ENCODE peak calls at places on chromosome X, in eight cellular contexts. P is fibroblast of lung; G is kidney; I is astrocyte; L is left ventricle myocardium inferior; H is psoas muscle; R is CD8-positive, alpha-beta memory T cell; F is lower lobe of right lung. Y is an unnamed sample. For H3K4me1, the result is how much of the 10 kb centered on the place peaks cover.

GRCh38 chrX:110321670-110322069 is 3.8 kb upstream of the AMMECR1 start:
- DNase-seq in I (no peak), P (no peak), L (no peak), H (no peak), F (no peak), R (peak), G (no peak), Y (no peak)

GRCh38 chrX:70171636-70172035 is 5.6 kb upstream of the DGAT2L6 start:
- DNase-seq in R (no peak), G (no peak), F (no peak), P (peak), L (no peak), H (no peak), I (peak), Y (peak)

GRCh38 chrX:82813671-82814078 is 694.4 kb upstream of the POU3F4 start:
- DNase-seq in P (peak), H (no peak), R (no peak), G (no peak), F (no peak), L (no peak), I (peak), Y (peak)

GRCh38 chrX:41661366-41662095 is 27.2 kb upstream of the GPR34 start:
- DNase-seq in I (peak), R (no peak), F (no peak), G (no peak), H (no peak), P (peak), L (no peak), Y (no peak)

GRCh38 chrX:55008571-55009358 is 8.6 kb downstream of the APEX2 start:
- DNase-seq in P (peak), L (peak), F (no peak), H (no peak), G (no peak), I (peak), R (no peak), Y (peak)

GRCh38 chrX:97524340-97524739 is 640.6 kb downstream of the RPA4 start:
- DNase-seq in G (no peak), L (no peak), P (peak), R (no peak), F (no peak), I (no peak), H (no peak), Y (peak)

GRCh38 chrX:53263597-53264094 is 17.7 kb downstream of the IQSEC2 start:
- DNase-seq in P (peak), H (no peak), G (no peak), I (peak), F (no peak), R (no peak), L (no peak), Y (peak)

GRCh38 chrX:123835661-123836371 is 24.0 kb upstream of the XIAP start:
- DNase-seq in I (peak), F (no peak), G (no peak), H (no peak), L (no peak), R (no peak), P (peak), Y (no peak)

GRCh38 chrX:82748901-82749505 is 759.1 kb upstream of the POU3F4 start:
- DNase-seq in G (no peak), R (no peak), H (no peak), I (peak), L (no peak), F (no peak), P (peak), Y (peak)

GRCh38 chrX:70476934-70477733 is 32.5 kb downstream of the DLG3 start:
- DNase-seq in L (no peak), H (no peak), P (peak), G (peak), F (no peak), I (peak), R (no peak), Y (peak)

GRCh38 chrX:38699603-38700110 is 101.6 kb upstream of the MID1IP1 start:
- DNase-seq in G (no peak), P (no peak), L (no peak), F (no peak), H (no peak), R (no peak), I (no peak), Y (no peak)

GRCh38 chrX:119984652-119985051 is 41.1 kb upstream of the NKAP start:
- DNase-seq in H (no peak), L (no peak), I (no peak), P (no peak), G (no peak), F (no peak), R (no peak), Y (no peak)

GRCh38 chrX:137352101-137352660 is 213.7 kb upstream of the ZIC3 start:
- DNase-seq in F (no peak), L (no peak), G (no peak), R (no peak), H (no peak), P (no peak), I (no peak), Y (no peak)

GRCh38 chrX:21972721-21973120 is 32.2 kb downstream of the SMS start:
- DNase-seq in F (no peak), G (no peak), P (peak), L (no peak), R (peak), I (peak), H (no peak), Y (peak)

GRCh38 chrX:46791927-46792825 is 33.3 kb upstream of the SLC9A7 start:
- DNase-seq in P (peak), F (peak), I (peak), R (no peak), L (no peak), G (peak), H (no peak), Y (peak)

GRCh38 chrX:3663576-3664290 is 49.7 kb downstream of the PRKX start:
- DNase-seq in R (no peak), H (peak), F (peak), G (no peak), I (no peak), L (no peak), P (no peak), Y (no peak)

GRCh38 chrX:69027181-69028005 is 137.9 kb downstream of the PJA1 start:
- DNase-seq in H (no peak), G (no peak), I (peak), F (no peak), P (peak), R (no peak), L (no peak), Y (peak)
- H3K4me1 ChIP-seq in H (under half), G (under half), I (under half), F (under half), P (under half), R (under half), L (under half), Y (under half)

GRCh38 chrX:40087574-40088298 is 10.0 kb downstream of the BCOR start:
- DNase-seq in L (no peak), I (no peak), R (no peak), P (no peak), H (no peak), F (no peak), G (peak), Y (no peak)

GRCh38 chrX:40086569-40087335 is 11.0 kb downstream of the BCOR start:
- DNase-seq in F (no peak), H (no peak), R (no peak), G (peak), L (no peak), P (peak), I (no peak), Y (no peak)

GRCh38 chrX:40088803-40089540 is 8.8 kb downstream of the BCOR start:
- DNase-seq in F (no peak), H (no peak), I (no peak), P (no peak), L (no peak), R (no peak), G (peak), Y (no peak)

GRCh38 chrX:40090050-40090804 is 7.5 kb downstream of the BCOR start:
- DNase-seq in P (no peak), I (no peak), F (peak), G (peak), H (no peak), R (no peak), L (peak), Y (no peak)

GRCh38 chrX:40088299-40088625 is 9.5 kb downstream of the BCOR start:
- DNase-seq in F (no peak), P (no peak), L (no peak), G (no peak), H (no peak), R (no peak), I (no peak), Y (no peak)
- H3K4me1 ChIP-seq in F (half or more), P (under half), L (half or more), G (under half), H (under half), R (half or more), I (under half), Y (under half)

DNA sequence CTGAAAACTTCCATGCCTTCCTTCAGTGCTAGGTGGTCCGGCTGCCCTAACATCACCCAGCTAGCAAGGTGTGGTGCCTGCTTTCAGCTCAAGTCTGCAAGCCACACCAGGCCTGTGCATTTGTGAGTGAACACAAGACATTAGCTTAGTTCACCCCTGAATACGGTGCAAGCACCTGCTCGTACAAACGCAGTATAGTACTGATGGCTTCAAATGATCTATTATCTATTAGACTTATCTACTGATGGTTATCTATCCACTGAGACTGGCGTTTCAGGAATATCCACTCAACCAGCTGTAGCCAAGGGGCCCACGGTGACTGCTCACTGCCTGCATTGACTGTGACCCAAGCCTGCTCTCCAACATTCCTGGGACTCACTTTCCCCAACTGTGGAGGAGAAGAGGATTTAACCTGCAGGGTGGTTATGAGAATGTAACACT is 155.9 kb downstream of the SHOX start:
- DNase-seq in I (no peak), F (no peak), L (no peak), R (no peak), H (no peak), G (no peak), P (no peak), Y (no peak)
- H3K4me1 ChIP-seq in I (under half), F (under half), L (under half), R (under half), H (under half), G (under half), P (under half), Y (under half)

GRCh38 chrX:12971282-12972003 is 3.5 kb upstream of the TMSB4X start:
- DNase-seq in P (no peak), L (peak), F (peak), I (no peak), H (no peak), R (no peak), G (no peak), Y (no peak)
- H3K4me1 ChIP-seq in P (under half), L (under half), F (under half), I (under half), H (under half), R (under half), G (under half), Y (under half)

GRCh38 chrX:13638826-13639225 is 14.1 kb upstream of the TCEANC start:
- DNase-seq in I (no peak), G (no peak), L (no peak), F (no peak), R (no peak), P (no peak), H (no peak), Y (no peak)
- H3K4me1 ChIP-seq in I (under half), G (under half), L (under half), F (under half), R (under half), P (under half), H (under half), Y (under half)

GRCh38 chrX:129653985-129654651 is 638 bp downstream of the APLN start:
- DNase-seq in F (no peak), H (no peak), L (peak), I (no peak), R (no peak), G (peak), P (peak), Y (no peak)

GRCh38 chrX:129652565-129653169 is 2.1 kb downstream of the APLN start:
- DNase-seq in P (no peak), H (no peak), F (no peak), L (no peak), I (no peak), R (no peak), G (no peak), Y (no peak)

GRCh38 chrX:129653181-129653984 is 1.4 kb downstream of the APLN start:
- DNase-seq in F (no peak), H (peak), P (no peak), L (peak), R (no peak), I (no peak), G (no peak), Y (no peak)

GRCh38 chrX:129655547-129656248 is 942 bp upstream of the APLN start:
- DNase-seq in R (no peak), H (no peak), G (no peak), L (no peak), P (no peak), I (no peak), F (no peak), Y (no peak)

GRCh38 chrX:129654652-129655546 is at the start of gene APLN:
- DNase-seq in R (no peak), P (peak), F (peak), L (peak), G (peak), I (peak), H (peak), Y (no peak)
- H3K4me1 ChIP-seq in R (under half), P (under half), F (under half), L (under half), G (under half), I (under half), H (under half), Y (under half)

GRCh38 chrX:132034648-132035047 is 11.5 kb downstream of the STK26 start:
- DNase-seq in P (no peak), G (no peak), I (no peak), F (no peak), H (no peak), L (no peak), R (no peak), Y (no peak)
- H3K4me1 ChIP-seq in P (under half), G (under half), I (under half), F (under half), H (under half), L (under half), R (under half), Y (under half)

GRCh38 chrX:17876135-17876534 is 15.0 kb upstream of the RAI2 start:
- DNase-seq in R (no peak), G (no peak), P (no peak), H (no peak), I (no peak), L (no peak), F (no peak), Y (no peak)

GRCh38 chrX:17882680-17883079 is 21.6 kb upstream of the RAI2 start:
- DNase-seq in H (no peak), F (no peak), I (no peak), L (no peak), G (no peak), P (no peak), R (no peak), Y (no peak)

GRCh38 chrX:17878028-17878670 is 17.1 kb upstream of the RAI2 start:
- DNase-seq in P (no peak), L (no peak), F (no peak), H (no peak), I (no peak), R (no peak), G (no peak), Y (peak)
- H3K4me1 ChIP-seq in P (under half), L (under half), F (under half), H (under half), I (under half), R (under half), G (under half), Y (under half)

DNA sequence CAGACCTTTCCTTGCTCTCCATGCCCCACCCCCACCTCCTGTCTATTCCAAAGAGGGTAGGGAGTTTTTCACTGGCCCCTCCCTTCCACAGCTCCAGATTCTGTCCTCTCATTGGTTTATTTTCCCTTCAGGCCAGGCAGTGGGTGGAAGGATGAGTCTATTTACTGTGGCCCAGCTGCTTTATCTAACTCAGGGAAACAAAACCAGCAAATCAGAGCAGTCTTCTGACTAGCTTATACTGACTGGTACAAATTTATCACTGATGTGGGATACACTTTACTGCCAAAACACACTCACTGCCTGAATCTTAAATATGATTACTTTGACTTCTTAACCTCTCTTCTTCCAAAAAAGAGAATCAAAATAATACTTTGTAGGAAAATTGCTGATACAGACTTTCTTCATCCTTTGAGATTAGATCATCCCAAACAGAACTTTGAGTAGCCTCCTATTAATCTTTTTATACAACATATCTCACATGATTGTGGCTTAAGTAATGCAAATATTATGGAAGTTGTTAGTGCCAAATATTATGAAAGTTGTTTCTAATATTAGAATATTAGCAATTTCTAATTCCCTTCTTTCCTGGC is 221.1 kb downstream of the MID1 start:
- DNase-seq in H (no peak), I (no peak), G (no peak), L (no peak), R (no peak), P (no peak), F (no peak), Y (no peak)
- H3K4me1 ChIP-seq in H (under half), I (under half), G (under half), L (under half), R (under half), P (under half), F (under half), Y (under half)

DNA sequence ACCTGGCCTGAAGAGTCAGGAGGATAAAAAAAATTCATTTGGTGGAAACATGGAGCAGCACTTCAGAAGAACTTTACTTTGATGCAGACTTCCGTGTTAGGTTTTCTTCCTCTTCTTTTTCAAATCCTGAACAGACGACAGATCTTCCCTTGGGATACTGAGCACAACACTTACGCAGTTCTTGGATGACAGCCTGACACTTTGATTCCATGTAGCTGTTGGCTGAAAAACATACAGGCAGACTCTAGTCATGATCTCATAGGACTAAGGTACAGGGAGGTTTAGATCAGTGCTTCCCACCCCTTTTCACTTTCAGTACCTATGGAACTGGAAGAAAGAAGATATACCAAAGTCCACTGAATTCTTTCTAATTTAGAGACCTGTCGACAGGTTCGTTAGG is 9.2 kb downstream of the CMC4 start:
- DNase-seq in H (no peak), P (no peak), F (no peak), I (no peak), L (no peak), G (no peak), R (no peak), Y (no peak)
- H3K4me1 ChIP-seq in H (under half), P (under half), F (under half), I (under half), L (under half), G (under half), R (under half), Y (under half)

Y was measured in foreskin keratinocyte.